ENCODE peak calls at places on chromosome 19, in eight cellular contexts. R, L, C, P, Z, S, W and J are unnamed samples.
A peak's percentile ranks its signal among the peaks of the same experiment; 100 is the strongest.

GRCh38 chr19:43779820-43780219 is 953 bp downstream of the KCNN4 start:
- DNase-seq in L (no peak), P (no peak), Z (peak; percentile 33), C (no peak), S (no peak), R (no peak), W (no peak), J (no peak)

GRCh38 chr19:49556412-49557398 is 23.7 kb downstream of the NOSIP start:
- DNase-seq in C (no peak), P (no peak), Z (no peak), S (peak; percentile 64), R (no peak), W (no peak), L (no peak), J (no peak)

GRCh38 chr19:2774083-2774679 is 8.9 kb downstream of the SGTA start:
- DNase-seq in Z (no peak), R (no peak), S (no peak), C (no peak), P (no peak), W (no peak), L (no peak), J (no peak)

GRCh38 chr19:10686661-10687517 is 14.3 kb upstream of the QTRT1 start:
- DNase-seq in C (no peak), P (peak; percentile 41), S (peak; percentile 73), L (peak; percentile 18), R (no peak), W (peak; percentile 21), Z (peak; percentile 21), J (peak; percentile 64)

GRCh38 chr19:50261446-50261970 is 58.1 kb downstream of the MYH14 start:
- DNase-seq in C (no peak), L (no peak), R (no peak), W (no peak), S (no peak), P (no peak), Z (no peak), J (no peak)

GRCh38 chr19:32367948-32368536 is 22.6 kb downstream of the ZNF507 start:
- DNase-seq in S (no peak), L (no peak), C (no peak), P (no peak), W (no peak), R (no peak), Z (no peak), J (no peak)

GRCh38 chr19:44668985-44669764 is 2.1 kb upstream of the CEACAM19 start:
- DNase-seq in C (no peak), W (no peak), S (no peak), Z (peak; percentile 48), R (no peak), L (no peak), P (no peak), J (no peak)

GRCh38 chr19:31648347-31648746 is 299.1 kb upstream of the TSHZ3 start:
- DNase-seq in R (no peak), L (peak; percentile 12), S (no peak), P (peak; percentile 5), C (no peak), Z (no peak), W (peak; percentile 5), J (peak; percentile 46)

GRCh38 chr19:41175825-41176734 is 16.9 kb upstream of the CYP2S1 start:
- DNase-seq in L (peak; percentile 88), S (no peak), C (peak; percentile 73), R (peak; percentile 83), W (peak; percentile 68), Z (peak; percentile 71), P (peak; percentile 69), J (peak; percentile 69)

GRCh38 chr19:3793799-3794198 is 7.6 kb upstream of the MATK start:
- DNase-seq in Z (no peak), P (no peak), L (no peak), R (no peak), W (no peak), C (no peak), S (no peak), J (no peak)

GRCh38 chr19:33407140-33407551 is 33.6 kb downstream of the CEBPG start:
- DNase-seq in W (no peak), C (no peak), P (no peak), Z (no peak), L (no peak), S (peak; percentile 15), R (no peak), J (no peak)

GRCh38 chr19:57830071-57830602 is at the start of gene ZNF587B:
- DNase-seq in R (peak; percentile 67), W (peak; percentile 90), P (peak; percentile 77), C (peak; percentile 92), Z (peak; percentile 49), S (peak; percentile 79), L (peak; percentile 84), J (peak; percentile 78)

GRCh38 chr19:10289167-10289835 is 451 bp upstream of the ICAM5 start:
- DNase-seq in R (peak; percentile 83), W (no peak), S (no peak), L (peak; percentile 67), C (peak; percentile 58), P (no peak), Z (peak; percentile 45), J (no peak)

GRCh38 chr19:29927944-29928669 is 13.9 kb upstream of the URI1 start:
- DNase-seq in C (no peak), W (no peak), R (no peak), L (no peak), Z (no peak), S (no peak), P (no peak), J (no peak)

GRCh38 chr19:10001899-10002298 is 8.4 kb downstream of the COL5A3 start:
- DNase-seq in S (peak; percentile 81), L (peak; percentile 14), Z (peak; percentile 32), R (no peak), P (no peak), C (peak; percentile 21), W (peak; percentile 14), J (no peak)

GRCh38 chr19:31641591-31641990 is 292.4 kb upstream of the TSHZ3 start:
- DNase-seq in R (no peak), C (no peak), Z (no peak), L (no peak), S (no peak), P (peak; percentile 7), W (no peak), J (peak; percentile 18)

GRCh38 chr19:29389495-29389894 is 136.3 kb upstream of the VSTM2B start:
- DNase-seq in S (peak; percentile 22), P (no peak), Z (no peak), R (no peak), L (no peak), C (no peak), W (no peak), J (no peak)

GRCh38 chr19:12095111-12095790 is 30.7 kb downstream of the ZNF844 start:
- DNase-seq in W (peak; percentile 6), R (no peak), L (peak; percentile 42), Z (no peak), C (peak; percentile 21), S (no peak), P (no peak), J (no peak)
- TF ChIP-seq CTCF in W (no peak), R (no peak), L (no peak), Z (no peak), C (no peak), S (no peak), P (no peak), J (no peak)

DNA sequence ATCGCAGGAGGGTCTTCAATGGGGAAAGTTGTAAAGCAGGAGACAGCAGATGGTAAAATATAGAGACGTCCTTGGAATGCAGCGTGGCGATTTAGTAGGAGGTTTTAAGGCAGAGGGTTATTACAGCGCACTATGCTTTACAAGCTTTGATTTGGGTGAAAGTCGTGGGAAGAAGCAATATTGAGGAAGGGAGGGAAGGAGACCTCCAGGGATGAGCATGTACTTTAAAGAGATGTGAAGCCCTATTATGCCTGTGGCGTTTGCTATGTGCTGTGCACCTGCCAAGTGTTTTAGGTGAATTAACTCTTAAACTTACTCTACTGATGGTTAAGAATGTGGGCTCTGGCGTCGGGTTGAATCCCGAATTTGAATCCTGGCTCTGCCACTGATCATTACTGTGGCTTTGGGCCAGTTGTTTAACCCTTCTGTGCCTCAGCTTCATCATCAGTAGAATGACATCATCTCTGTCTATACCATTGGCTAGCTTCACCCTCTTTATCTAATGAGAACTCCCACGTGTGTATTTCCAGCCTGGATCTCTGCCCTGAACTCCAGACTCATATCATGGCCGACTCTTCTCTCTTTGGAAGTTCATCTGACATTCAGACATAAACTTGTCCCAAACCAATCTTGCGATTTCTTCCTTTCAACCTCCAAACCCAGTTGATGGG is 583 bp downstream of the CCDC61 start:
- DNase-seq in C (peak; percentile 64), R (no peak), W (peak; percentile 56), L (peak; percentile 26), P (no peak), S (peak; percentile 8), Z (no peak), J (peak; percentile 23)
- H3K4me3 ChIP-seq in C (peak overlapping the region; percentile 45), R (peak overlapping the region; percentile 74), W (peak overlapping the region; percentile 74), L (peak overlapping the region; percentile 88), P (peak overlapping the region; percentile 87), S (peak overlapping the region; percentile 66), Z (peak overlapping the region; percentile 95), J (peak overlapping the region; percentile 94)

GRCh38 chr19:6862673-6863078 is 24.7 kb upstream of the ADGRE1 start:
- DNase-seq in P (peak; percentile 73), L (peak; percentile 85), C (peak; percentile 91), R (peak; percentile 89), S (peak; percentile 89), Z (peak; percentile 96), W (peak; percentile 88), J (peak; percentile 86)
- TF ChIP-seq CTCF in P (peak; percentile 92), L (peak; percentile 93), C (peak; percentile 93), R (peak; percentile 91), S (peak; percentile 86), Z (peak; percentile 98), W (peak; percentile 96), J (peak; percentile 93)

GRCh38 chr19:1064661-1065605 is 2.0 kb upstream of the ARHGAP45 start:
- DNase-seq in P (peak; percentile 44), S (peak; percentile 80), L (peak; percentile 65), Z (peak; percentile 69), W (peak; percentile 74), C (peak; percentile 72), R (peak; percentile 89), J (no peak)
- H3K4me3 ChIP-seq in P (no peak overlapping the region), S (no peak overlapping the region), L (no peak overlapping the region), Z (no peak overlapping the region), W (no peak overlapping the region), C (no peak overlapping the region), R (peak overlapping the region; percentile 73), J (no peak overlapping the region)

GRCh38 chr19:21260164-21260847 is 68.9 kb downstream of the ZNF708 start:
- DNase-seq in Z (no peak), S (no peak), L (no peak), P (no peak), W (no peak), R (no peak), C (no peak), J (no peak)

GRCh38 chr19:21256722-21257121 is 72.5 kb downstream of the ZNF708 start:
- DNase-seq in P (no peak), C (peak; percentile 7), Z (no peak), L (peak; percentile 44), W (peak; percentile 6), R (no peak), S (no peak), J (peak; percentile 4)
- TF ChIP-seq CTCF in P (no peak), C (peak; percentile 6), Z (no peak), L (peak; percentile 36), W (no peak), R (peak; percentile 19), S (peak; percentile 34), J (peak; percentile 25)